ENCODE peak calls at places on chromosomes 4 and X, in ten cellular contexts. L is renal cortical epithelial cell; P is CD4-positive, alpha-beta T cell; Q is activated T-cell treated with anti-CD3 and anti-CD28 coated beads, Interleukin-2, amount 50 U/mL, for 72 hours; C is fibroblast of the aortic adventitia; F is AML-193; S is T-helper 2 cell; R is HEK293T; K is pancreas; N is IMR-90. T is an unnamed sample.

GRCh38 chrX:110286126-110286525 is 31.8 kb downstream of the AMMECR1 start:
- DNase-seq in K (no peak), P (no peak), S (no peak), L (peak; percentile 91), N (peak; percentile 89), Q (no peak), R (no peak), F (no peak), C (peak; percentile 91), T (no peak)

GRCh38 chr4:189029961-189030360 is 890.7 kb downstream of the TRIML1 start:
- DNase-seq in Q (no peak), C (no peak), S (no peak), P (no peak), N (no peak), L (no peak), F (no peak), R (no peak), K (no peak), T (no peak)

GRCh38 chr4:108433832-108434231 is 186.5 kb upstream of the RPL34 start:
- DNase-seq in L (no peak), S (no peak), R (no peak), N (peak; percentile 93), K (no peak), P (peak; percentile 40), F (no peak), Q (peak; percentile 20), C (peak; percentile 69), T (no peak)

GRCh38 chrX:3678287-3678686 is 35.2 kb downstream of the PRKX start:
- DNase-seq in F (no peak), R (no peak), C (peak; percentile 10), N (peak; percentile 29), L (peak; percentile 74), S (no peak), P (no peak), K (no peak), Q (no peak), T (no peak)

GRCh38 chrX:56057325-56057724 is 174.8 kb upstream of the KLF8 start:
- DNase-seq in F (no peak), Q (no peak), P (no peak), C (no peak), L (no peak), R (no peak), N (no peak), S (no peak), K (no peak), T (no peak)

GRCh38 chr4:184166736-184167135 is 50.9 kb downstream of the ENPP6 start:
- DNase-seq in F (no peak), K (no peak), P (no peak), C (no peak), R (no peak), Q (no peak), S (no peak), N (no peak), L (no peak), T (no peak)

GRCh38 chrX:105314468-105314867 is 94.0 kb upstream of the TEX13A start:
- DNase-seq in Q (no peak), R (no peak), C (peak; percentile 60), N (peak; percentile 23), L (no peak), K (no peak), P (no peak), F (no peak), S (no peak), T (no peak)

GRCh38 chr4:2962614-2963184 is 507 bp downstream of the NOP14 start:
- DNase-seq in N (peak; percentile 38), C (peak; percentile 56), Q (peak; percentile 60), K (no peak), R (peak; percentile 48), P (no peak), S (no peak), F (no peak), L (peak; percentile 37), T (no peak)

GRCh38 chrX:101210630-101211029 is 9.0 kb upstream of the DRP2 start:
- DNase-seq in L (no peak), N (no peak), C (no peak), P (no peak), S (no peak), F (no peak), R (no peak), K (no peak), Q (no peak), T (no peak)